ENCODE peak calls at places on chromosomes 5 and 9, in ten cellular contexts. B is IMR-90; X is NCI-H1417; E is NCI-H1105; D is activated CD8-positive, alpha-beta memory T cell treated with anti-CD3 and anti-CD28 coated beads for 48 hours; M is T-helper 2 cell; A is right lobe of liver; T is dorsolateral prefrontal cortex; N is A549; W is stimulated activated CD4-positive, alpha-beta T cell treated with anti-CD3 and anti-CD28 coated beads, TNF-alpha, amount 100 ng/mL, for 4 hours. U is an unnamed sample.

GRCh38 chr5:6732634-6733410 is 19.6 kb downstream of the TENT4A start:
- DNase-seq in B (peak), X (no peak), E (peak), D (no peak), M (no peak), A (no peak), T (no peak), N (no peak), W (no peak), U (peak)

GRCh38 chr5:118592678-118593328 is 395.5 kb downstream of the DTWD2 start:
- DNase-seq in B (no peak), X (no peak), E (no peak), D (no peak), M (no peak), A (no peak), T (no peak), N (peak), W (no peak), U (no peak)

GRCh38 chr5:95835682-95836405 is 13.3 kb upstream of the GLRX start:
- DNase-seq in B (no peak), X (no peak), E (no peak), D (no peak), M (no peak), A (no peak), T (no peak), N (no peak), W (no peak), U (no peak)

GRCh38 chr5:173689713-173690360 is 73.4 kb upstream of the BOD1 start:
- DNase-seq in B (no peak), X (no peak), E (no peak), D (no peak), M (no peak), A (peak), T (no peak), N (peak), W (no peak), U (no peak)

GRCh38 chr9:19629506-19629905 is 159.3 kb downstream of the SLC24A2 start:
- DNase-seq in B (no peak), X (no peak), E (no peak), D (no peak), M (no peak), A (no peak), T (no peak), N (no peak), W (no peak), U (no peak)

GRCh38 chr9:133284362-133284761 is 9.4 kb upstream of the ABO start:
- DNase-seq in B (no peak), X (no peak), E (no peak), D (no peak), M (no peak), A (no peak), T (no peak), N (no peak), W (no peak), U (no peak)

GRCh38 chr9:79060726-79061125 is 511.0 kb upstream of the TLE4 start:
- DNase-seq in B (peak), X (no peak), E (no peak), D (no peak), M (no peak), A (no peak), T (no peak), N (no peak), W (no peak), U (no peak)

GRCh38 chr9:96015876-96016686 is 140.6 kb downstream of the ERCC6L2 start:
- DNase-seq in B (peak), X (no peak), E (no peak), D (no peak), M (no peak), A (no peak), T (no peak), N (no peak), W (no peak), U (no peak)

GRCh38 chr5:78515665-78516064 is 132.9 kb downstream of the LHFPL2 start:
- DNase-seq in B (no peak), X (no peak), E (no peak), D (no peak), M (no peak), A (no peak), T (no peak), N (no peak), W (no peak), U (no peak)

GRCh38 chr5:151037561-151038291 is 17.3 kb downstream of the GPX3 start:
- DNase-seq in B (peak), X (no peak), E (no peak), D (no peak), M (no peak), A (no peak), T (no peak), N (no peak), W (no peak), U (peak)

GRCh38 chr9:117169089-117169488 is 245.8 kb downstream of the ASTN2 start:
- DNase-seq in B (no peak), X (no peak), E (no peak), D (no peak), M (no peak), A (no peak), T (no peak), N (no peak), W (no peak), U (no peak)

GRCh38 chr5:1726956-1727355 is 72.7 kb downstream of the MRPL36 start:
- DNase-seq in B (no peak), X (no peak), E (no peak), D (no peak), M (no peak), A (peak), T (peak), N (no peak), W (no peak), U (no peak)

GRCh38 chr5:141657937-141658545 is 6.8 kb upstream of the FCHSD1 start:
- DNase-seq in B (peak), X (no peak), E (no peak), D (no peak), M (no peak), A (no peak), T (no peak), N (peak), W (no peak), U (peak)

GRCh38 chr5:180100621-180101450 is 29.3 kb upstream of the RNF130 start:
- DNase-seq in B (no peak), X (no peak), E (no peak), D (no peak), M (no peak), A (no peak), T (peak), N (no peak), W (no peak), U (no peak)

GRCh38 chr5:132065351-132065937 is 5.0 kb downstream of the IL3 start:
- DNase-seq in B (peak), X (peak), E (no peak), D (no peak), M (no peak), A (peak), T (no peak), N (peak), W (no peak), U (peak)

GRCh38 chr9:103942652-103943051 is 151.5 kb upstream of the SMC2 start:
- DNase-seq in B (no peak), X (peak), E (peak), D (no peak), M (no peak), A (no peak), T (no peak), N (no peak), W (no peak), U (no peak)

GRCh38 chr9:13324988-13325387 is 45.5 kb upstream of the MPDZ start:
- DNase-seq in B (no peak), X (no peak), E (no peak), D (no peak), M (no peak), A (no peak), T (no peak), N (no peak), W (no peak), U (peak)

GRCh38 chr9:124735121-124735520 is 36.0 kb downstream of the NR6A1 start:
- DNase-seq in B (peak), X (no peak), E (no peak), D (no peak), M (no peak), A (no peak), T (no peak), N (no peak), W (no peak), U (peak)

GRCh38 chr9:715310-715709 is 126.2 kb upstream of the DMRT1 start:
- DNase-seq in B (no peak), X (no peak), E (no peak), D (no peak), M (no peak), A (no peak), T (no peak), N (no peak), W (no peak), U (no peak)

GRCh38 chr5:15993934-15994333 is 185.7 kb downstream of the MARCHF11 start:
- DNase-seq in B (peak), X (no peak), E (no peak), D (no peak), M (no peak), A (no peak), T (no peak), N (no peak), W (no peak), U (peak)

GRCh38 chr5:134227259-134227658 is 1.4 kb upstream of the PPP2CA start:
- DNase-seq in B (peak), X (peak), E (peak), D (no peak), M (no peak), A (no peak), T (no peak), N (peak), W (no peak), U (peak)

GRCh38 chr5:173917788-173918786 is 29.9 kb downstream of the CPEB4 start:
- DNase-seq in B (peak), X (peak), E (peak), D (no peak), M (no peak), A (peak), T (no peak), N (peak), W (peak), U (peak)

GRCh38 chr5:61098251-61098650 is 64.0 kb downstream of the SMIM15 start:
- DNase-seq in B (no peak), X (no peak), E (no peak), D (no peak), M (no peak), A (no peak), T (no peak), N (no peak), W (no peak), U (no peak)

GRCh38 chr5:55484531-55484930 is 50.2 kb downstream of the PLPP1 start:
- DNase-seq in B (no peak), X (no peak), E (no peak), D (no peak), M (no peak), A (no peak), T (no peak), N (no peak), W (no peak), U (no peak)

GRCh38 chr5:168292783-168293696 is 1.6 kb downstream of the WWC1 start:
- DNase-seq in B (no peak), X (no peak), E (no peak), D (no peak), M (no peak), A (no peak), T (no peak), N (no peak), W (no peak), U (no peak)